ENCODE peak calls at places on chromosomes 6 and 20, in five cellular contexts. E is brain microvascular endothelial cell, M is foreskin fibroblast, H is lower lobe of right lung, N is fibroblast of mammary gland. Q is an unnamed sample.

GRCh38 chr20:6882911-6883310 is 115.4 kb downstream of the BMP2 start:
- DNase-seq in N (peak; percentile 0), M (peak; percentile 51), E (no peak), H (no peak), Q (peak; percentile 90)

GRCh38 chr6:108589244-108589730 is 28.6 kb downstream of the FOXO3 start:
- DNase-seq in M (peak; percentile 78), N (peak; percentile 74), E (peak; percentile 68), H (peak; percentile 88), Q (no peak)

GRCh38 chr20:2871111-2871465 is 2.2 kb upstream of the PTPRA start:
- DNase-seq in M (peak; percentile 67), H (no peak), E (no peak), N (peak; percentile 62), Q (no peak)

GRCh38 chr6:41537359-41537758 is 8.8 kb upstream of the FOXP4 start:
- DNase-seq in E (no peak), N (no peak), M (no peak), H (no peak), Q (no peak)

GRCh38 chr20:63950701-63951397 is 5.4 kb downstream of the UCKL1 start:
- DNase-seq in H (no peak), M (no peak), N (no peak), E (no peak), Q (no peak)

GRCh38 chr6:166512567-166512966 is 73.9 kb downstream of the RAMACL start:
- DNase-seq in N (no peak), H (no peak), E (no peak), M (no peak), Q (no peak)

GRCh38 chr20:25258463-25258805 is 10.5 kb downstream of the PYGB start:
- DNase-seq in M (no peak), N (no peak), E (no peak), H (no peak), Q (no peak)

GRCh38 chr6:8108031-8108660 is 5.8 kb upstream of the EEF1E1 start:
- DNase-seq in N (peak; percentile 97), H (no peak), M (peak; percentile 97), E (peak; percentile 96), Q (peak; percentile 75)

GRCh38 chr6:99016355-99016754 is 68.6 kb upstream of the FBXL4 start:
- DNase-seq in N (peak; percentile 61), M (no peak), E (peak; percentile 32), H (no peak), Q (no peak)

GRCh38 chr6:31345026-31345730 is 11.8 kb downstream of the HLA-B start:
- DNase-seq in H (no peak), M (no peak), N (no peak), E (no peak), Q (no peak)
- TF ChIP-seq CTCF in H (no peak), M (no peak), N (no peak), E (peak; percentile 9), Q (no peak)

GRCh38 chr20:13349240-13349604 is 128.1 kb downstream of the ISM1 start:
- DNase-seq in M (peak; percentile 49), E (no peak), N (no peak), H (no peak), Q (no peak)
- H3K4me3 ChIP-seq in M (no peak overlapping the region), E (no peak overlapping the region), N (no peak overlapping the region), H (no peak overlapping the region), Q (no peak overlapping the region)

DNA sequence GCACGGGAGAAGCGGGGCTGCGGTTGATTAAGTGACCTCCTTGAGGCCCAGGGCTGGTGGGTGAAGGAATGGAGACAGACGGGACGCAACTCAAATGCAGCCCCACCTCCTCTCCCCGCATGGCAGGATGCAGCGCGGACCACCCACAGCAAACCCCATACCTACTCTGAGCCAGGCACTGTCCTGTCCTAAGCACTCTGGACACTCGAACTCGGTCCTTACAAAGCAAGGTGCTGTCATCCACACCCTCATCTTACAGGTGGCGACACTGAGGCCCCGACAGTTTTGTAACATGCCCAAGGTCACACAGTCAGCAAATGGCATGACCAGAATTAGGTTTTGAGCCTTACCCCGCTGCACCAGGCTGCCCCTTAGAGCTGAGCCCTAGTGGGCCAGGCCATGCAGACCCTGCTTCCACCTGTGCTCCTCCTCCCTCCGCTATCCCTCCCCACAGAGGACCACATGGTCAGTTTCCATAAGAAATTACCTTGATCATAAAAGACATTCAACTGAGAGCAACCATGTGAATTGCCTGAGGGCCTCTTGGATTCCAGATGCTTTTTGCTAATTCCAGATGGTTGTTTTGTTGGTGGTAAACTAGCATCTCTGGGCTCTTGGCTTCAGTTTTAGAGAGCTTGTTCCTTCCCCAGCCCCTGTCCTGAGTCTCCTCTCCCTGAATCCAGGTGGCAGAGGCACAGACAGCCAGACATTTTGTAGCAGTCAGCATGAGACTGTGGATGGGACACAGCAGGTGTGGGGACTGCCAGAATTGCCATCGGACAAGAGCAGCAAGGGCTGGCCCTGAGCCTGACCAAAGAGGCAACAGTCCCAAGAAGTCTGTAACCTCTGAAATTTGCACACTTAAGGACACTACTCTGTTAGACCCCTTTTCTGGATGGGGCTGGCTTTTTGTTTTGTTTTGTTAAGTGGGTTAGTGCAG is 171.9 kb upstream of the PMEPA1 start:
- DNase-seq in N (no peak), H (no peak), E (no peak), M (peak; percentile 37), Q (no peak)
- TF ChIP-seq CTCF in N (no peak), H (no peak), E (no peak), M (no peak), Q (no peak)

GRCh38 chr6:24323632-24324337 is 34.1 kb downstream of the DCDC2 start:
- DNase-seq in M (no peak), E (no peak), H (no peak), N (no peak), Q (no peak)
- H3K4me3 ChIP-seq in M (no peak overlapping the region), E (no peak overlapping the region), H (no peak overlapping the region), N (no peak overlapping the region), Q (no peak overlapping the region)

DNA sequence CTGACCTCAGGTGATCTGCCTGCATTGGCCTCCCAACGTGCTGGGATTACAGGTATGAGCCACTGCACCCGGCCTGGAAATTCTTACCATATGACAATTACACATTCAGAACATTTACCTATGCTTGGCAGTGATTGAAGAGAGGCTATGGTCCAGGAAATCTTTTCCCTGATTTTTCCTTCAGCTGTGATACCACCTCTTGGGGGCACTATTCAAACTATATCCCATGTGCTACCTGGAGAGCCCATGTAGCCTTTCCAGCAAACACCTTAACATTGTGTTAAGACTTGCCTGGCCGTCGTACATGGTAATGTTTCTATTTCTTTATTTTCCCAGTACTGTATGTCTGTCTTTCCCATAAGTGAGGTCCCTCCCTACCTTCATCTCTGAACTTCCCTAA is 61.7 kb upstream of the C20orf144 start:
- DNase-seq in N (no peak), H (no peak), M (no peak), E (no peak), Q (no peak)
- TF ChIP-seq CTCF in N (no peak), H (no peak), M (no peak), E (no peak), Q (no peak)

GRCh38 chr6:150090328-150090727 is 21.4 kb upstream of the ULBP3 start:
- DNase-seq in N (no peak), H (no peak), E (no peak), M (no peak), Q (no peak)
- H3K4me3 ChIP-seq in N (no peak overlapping the region), H (no peak overlapping the region), E (no peak overlapping the region), M (no peak overlapping the region), Q (no peak overlapping the region)